ENCODE peak calls at places on chromosomes 16 and 17, in ten cellular contexts. Q, A, J, K, G, Y, V, Z, U and I are unnamed samples.
A peak's percentile ranks its signal among the peaks of the same experiment; 100 is the strongest.

GRCh38 chr16:86751081-86752030 is 173.0 kb downstream of the FOXL1 start:
- DNase-seq in Q (no peak), A (peak; percentile 22), J (peak; percentile 47), K (peak; percentile 85), G (peak; percentile 63), Y (no peak), V (no peak), Z (peak; percentile 8), U (no peak), I (no peak)

GRCh38 chr17:76405607-76405966 is 21.2 kb downstream of the SPHK1 start:
- DNase-seq in Q (no peak), A (no peak), J (no peak), K (no peak), G (no peak), Y (peak; percentile 54), V (no peak), Z (no peak), U (no peak), I (no peak)

GRCh38 chr17:792277-792676 is 10.1 kb downstream of the MRM3 start:
- DNase-seq in Q (no peak), A (peak; percentile 26), J (no peak), K (no peak), G (no peak), Y (peak; percentile 26), V (no peak), Z (peak; percentile 11), U (no peak), I (no peak)

GRCh38 chr17:66302761-66303626 is 581 bp downstream of the PRKCA start:
- DNase-seq in Q (peak; percentile 46), A (peak; percentile 70), J (peak; percentile 29), K (peak; percentile 33), G (peak; percentile 22), Y (peak; percentile 84), V (peak; percentile 71), Z (peak; percentile 71), U (peak; percentile 34), I (peak; percentile 43)

GRCh38 chr16:11329080-11329491 is 16.2 kb upstream of the RMI2 start:
- DNase-seq in Q (no peak), A (no peak), J (no peak), K (peak; percentile 52), G (no peak), Y (no peak), V (no peak), Z (no peak), U (no peak), I (no peak)

GRCh38 chr17:72053069-72053846 is 67.6 kb upstream of the SOX9 start:
- DNase-seq in Q (no peak), A (no peak), J (no peak), K (no peak), G (no peak), Y (no peak), V (peak; percentile 7), Z (no peak), U (no peak), I (no peak)

GRCh38 chr16:77912617-77913016 is 109.7 kb upstream of the CLEC3A start:
- DNase-seq in Q (no peak), A (no peak), J (no peak), K (no peak), G (no peak), Y (no peak), V (no peak), Z (no peak), U (no peak), I (no peak)

GRCh38 chr17:49518346-49519078 is 23.4 kb downstream of the NGFR start:
- DNase-seq in Q (no peak), A (no peak), J (no peak), K (no peak), G (no peak), Y (peak; percentile 31), V (no peak), Z (no peak), U (no peak), I (no peak)

GRCh38 chr17:53629188-53629587 is 193.5 kb upstream of the KIF2B start:
- DNase-seq in Q (no peak), A (no peak), J (no peak), K (peak; percentile 3), G (no peak), Y (no peak), V (no peak), Z (no peak), U (no peak), I (no peak)

GRCh38 chr17:82267575-82268379 is 5.7 kb downstream of the CSNK1D start:
- DNase-seq in Q (peak; percentile 86), A (peak; percentile 79), J (peak; percentile 64), K (peak; percentile 97), G (peak; percentile 81), Y (peak; percentile 96), V (peak; percentile 91), Z (peak; percentile 56), U (no peak), I (no peak)